ENCODE peak calls at places on chromosomes 1 and 21, in four cellular contexts. One of them, this sample, is unnamed.

GRCh38 chr1:31934706-31935629 is 3.2 kb downstream of the PTP4A2 start:
- DNase-seq in RPMI8226: peak; percentile 60
- DNase-seq in MM.1S: no peak
- DNase-seq in fibroblast of gingiva: peak; percentile 43
- DNase-seq in this sample: peak; percentile 39

GRCh38 chr21:45306832-45307571 is 19.3 kb upstream of the POFUT2 start:
- DNase-seq in MM.1S: no peak
- DNase-seq in RPMI8226: no peak
- DNase-seq in fibroblast of gingiva: peak; percentile 43
- DNase-seq in this sample: peak; percentile 75

GRCh38 chr1:245458761-245459174 is 304.0 kb downstream of the KIF26B start:
- DNase-seq in MM.1S: no peak
- DNase-seq in fibroblast of gingiva: no peak
- DNase-seq in RPMI8226: peak; percentile 28
- DNase-seq in this sample: peak; percentile 7

GRCh38 chr1:174448964-174449363 is 1.2 kb downstream of the GPR52 start:
- DNase-seq in RPMI8226: no peak
- DNase-seq in fibroblast of gingiva: no peak
- DNase-seq in MM.1S: no peak
- DNase-seq in this sample: no peak

GRCh38 chr1:245091818-245092637 is 62.8 kb upstream of the KIF26B start:
- DNase-seq in MM.1S: no peak
- DNase-seq in RPMI8226: no peak
- DNase-seq in fibroblast of gingiva: peak; percentile 60
- DNase-seq in this sample: peak; percentile 97

GRCh38 chr1:7589080-7589735 is 181.9 kb upstream of the VAMP3 start:
- DNase-seq in fibroblast of gingiva: no peak
- DNase-seq in MM.1S: no peak
- DNase-seq in RPMI8226: no peak
- DNase-seq in this sample: no peak

GRCh38 chr1:44890007-44890406 is 47.0 kb upstream of the PTCH2 start:
- DNase-seq in MM.1S: no peak
- DNase-seq in RPMI8226: no peak
- DNase-seq in fibroblast of gingiva: no peak
- DNase-seq in this sample: no peak

GRCh38 chr1:226425431-226426031 is 17.6 kb upstream of the PARP1 start:
- DNase-seq in fibroblast of gingiva: no peak
- DNase-seq in MM.1S: no peak
- DNase-seq in RPMI8226: peak; percentile 25
- DNase-seq in this sample: no peak

GRCh38 chr1:211013346-211014240 is 120.4 kb downstream of the KCNH1 start:
- DNase-seq in RPMI8226: no peak
- DNase-seq in MM.1S: no peak
- DNase-seq in fibroblast of gingiva: no peak
- DNase-seq in this sample: no peak

GRCh38 chr1:232473319-232473718 is 156.6 kb downstream of the SIPA1L2 start:
- DNase-seq in fibroblast of gingiva: peak; percentile 16
- DNase-seq in MM.1S: no peak
- DNase-seq in RPMI8226: peak; percentile 60
- DNase-seq in this sample: peak; percentile 50

GRCh38 chr1:1115136-1115829 is 606 bp downstream of the C1orf159 start:
- DNase-seq in MM.1S: no peak
- DNase-seq in RPMI8226: no peak
- DNase-seq in fibroblast of gingiva: no peak
- DNase-seq in this sample: no peak

GRCh38 chr1:7581754-7582264 is 189.3 kb upstream of the VAMP3 start:
- DNase-seq in RPMI8226: no peak
- DNase-seq in MM.1S: no peak
- DNase-seq in fibroblast of gingiva: no peak
- DNase-seq in this sample: no peak

GRCh38 chr1:246689409-246689997 is 34.7 kb upstream of the SCCPDH start:
- DNase-seq in MM.1S: peak; percentile 84
- DNase-seq in RPMI8226: peak; percentile 77
- DNase-seq in fibroblast of gingiva: peak; percentile 65
- DNase-seq in this sample: peak; percentile 83

GRCh38 chr1:220544901-220545303 is 17.0 kb downstream of the MARK1 start:
- DNase-seq in MM.1S: no peak
- DNase-seq in RPMI8226: peak; percentile 43
- DNase-seq in fibroblast of gingiva: no peak
- DNase-seq in this sample: peak; percentile 24

GRCh38 chr1:35561972-35562680 is 4.5 kb downstream of the NCDN start:
- DNase-seq in RPMI8226: no peak
- DNase-seq in MM.1S: no peak
- DNase-seq in fibroblast of gingiva: no peak
- DNase-seq in this sample: no peak

GRCh38 chr1:60596791-60597748 is 485.3 kb upstream of the NFIA start:
- DNase-seq in MM.1S: no peak
- DNase-seq in fibroblast of gingiva: no peak
- DNase-seq in RPMI8226: no peak
- DNase-seq in this sample: peak; percentile 41

GRCh38 chr1:201307239-201307638 is 23.9 kb downstream of the PKP1 start:
- DNase-seq in MM.1S: no peak
- DNase-seq in RPMI8226: no peak
- DNase-seq in fibroblast of gingiva: no peak
- DNase-seq in this sample: peak; percentile 36

GRCh38 chr1:189596197-189596596 is 881.5 kb downstream of the BRINP3 start:
- DNase-seq in MM.1S: no peak
- DNase-seq in fibroblast of gingiva: no peak
- DNase-seq in RPMI8226: no peak
- DNase-seq in this sample: no peak

GRCh38 chr1:175376194-175376593 is 183.6 kb upstream of the KIAA0040 start:
- DNase-seq in fibroblast of gingiva: no peak
- DNase-seq in RPMI8226: peak; percentile 47
- DNase-seq in MM.1S: peak; percentile 53
- DNase-seq in this sample: no peak

GRCh38 chr21:43825936-43826622 is 36.7 kb downstream of the RRP1 start:
- DNase-seq in fibroblast of gingiva: no peak
- DNase-seq in RPMI8226: no peak
- DNase-seq in MM.1S: no peak
- DNase-seq in this sample: no peak

GRCh38 chr1:242426271-242426905 is 98.1 kb downstream of the PLD5 start:
- DNase-seq in RPMI8226: no peak
- DNase-seq in fibroblast of gingiva: no peak
- DNase-seq in MM.1S: no peak
- DNase-seq in this sample: no peak

GRCh38 chr1:4931486-4931885 is 277.1 kb downstream of the AJAP1 start:
- DNase-seq in MM.1S: no peak
- DNase-seq in fibroblast of gingiva: no peak
- DNase-seq in RPMI8226: no peak
- DNase-seq in this sample: no peak